ENCODE peak calls at places on chromosomes 12 and 14, in six cellular contexts. One of them, this sample, is unnamed.

GRCh38 chr12:64568313-64568712 is 42.0 kb upstream of the RASSF3 start:
- DNase-seq in A549: no peak
- DNase-seq in endothelial cell of umbilical vein: no peak
- DNase-seq in K562: peak
- DNase-seq in HepG2: no peak
- DNase-seq in H1: no peak
- DNase-seq in this sample: no peak

GRCh38 chr12:100706029-100706428 is 88.5 kb upstream of the ANO4 start:
- DNase-seq in K562: no peak
- DNase-seq in A549: no peak
- DNase-seq in HepG2: no peak
- DNase-seq in endothelial cell of umbilical vein: no peak
- DNase-seq in H1: no peak
- DNase-seq in this sample: no peak

GRCh38 chr14:69043598-69044267 is 64.6 kb upstream of the ACTN1 start:
- DNase-seq in A549: no peak
- DNase-seq in K562: no peak
- DNase-seq in H1: no peak
- DNase-seq in endothelial cell of umbilical vein: peak
- DNase-seq in HepG2: no peak
- DNase-seq in this sample: no peak

GRCh38 chr12:132489078-132489601 is 811 bp upstream of the FBRSL1 start:
- DNase-seq in endothelial cell of umbilical vein: peak
- DNase-seq in K562: peak
- DNase-seq in A549: no peak
- DNase-seq in H1: no peak
- DNase-seq in HepG2: no peak
- DNase-seq in this sample: no peak

GRCh38 chr14:38127784-38128183 is 79.9 kb upstream of the SSTR1 start:
- DNase-seq in HepG2: no peak
- DNase-seq in endothelial cell of umbilical vein: no peak
- DNase-seq in H1: no peak
- DNase-seq in A549: no peak
- DNase-seq in K562: no peak
- DNase-seq in this sample: no peak

GRCh38 chr12:117685115-117685926 is 283.5 kb downstream of the KSR2 start:
- DNase-seq in HepG2: peak
- DNase-seq in endothelial cell of umbilical vein: peak
- DNase-seq in H1: peak
- DNase-seq in K562: peak
- DNase-seq in A549: peak
- DNase-seq in this sample: peak

GRCh38 chr14:96066976-96067375 is 27.8 kb downstream of the C14orf132 start:
- DNase-seq in K562: no peak
- DNase-seq in A549: no peak
- DNase-seq in H1: no peak
- DNase-seq in HepG2: no peak
- DNase-seq in endothelial cell of umbilical vein: no peak
- DNase-seq in this sample: no peak

GRCh38 chr14:54713364-54713763 is 146.4 kb downstream of the SAMD4A start:
- DNase-seq in A549: no peak
- DNase-seq in H1: no peak
- DNase-seq in endothelial cell of umbilical vein: no peak
- DNase-seq in HepG2: no peak
- DNase-seq in K562: no peak
- DNase-seq in this sample: no peak

GRCh38 chr12:110689601-110690430 is 901 bp upstream of the HVCN1 start:
- DNase-seq in A549: no peak
- DNase-seq in endothelial cell of umbilical vein: peak
- DNase-seq in HepG2: no peak
- DNase-seq in H1: no peak
- DNase-seq in K562: peak
- DNase-seq in this sample: no peak

GRCh38 chr12:60197589-60197988 is 601.8 kb downstream of the SLC16A7 start:
- DNase-seq in A549: no peak
- DNase-seq in HepG2: no peak
- DNase-seq in K562: no peak
- DNase-seq in H1: no peak
- DNase-seq in endothelial cell of umbilical vein: peak
- DNase-seq in this sample: no peak

GRCh38 chr12:6758511-6758910 is 5.6 kb upstream of the MLF2 start:
- DNase-seq in HepG2: no peak
- DNase-seq in A549: no peak
- DNase-seq in endothelial cell of umbilical vein: no peak
- DNase-seq in H1: no peak
- DNase-seq in K562: no peak
- DNase-seq in this sample: no peak

GRCh38 chr14:96119947-96120346 is 80.8 kb downstream of the C14orf132 start:
- DNase-seq in endothelial cell of umbilical vein: no peak
- DNase-seq in A549: no peak
- DNase-seq in K562: no peak
- DNase-seq in H1: no peak
- DNase-seq in HepG2: no peak
- DNase-seq in this sample: no peak

GRCh38 chr14:93936245-93936644 is 9.1 kb downstream of the FAM181A start:
- DNase-seq in endothelial cell of umbilical vein: no peak
- DNase-seq in HepG2: no peak
- DNase-seq in A549: peak
- DNase-seq in K562: peak
- DNase-seq in H1: no peak
- DNase-seq in this sample: peak

GRCh38 chr14:80585506-80585835 is 356.1 kb downstream of the CEP128 start:
- DNase-seq in endothelial cell of umbilical vein: no peak
- DNase-seq in K562: no peak
- DNase-seq in H1: no peak
- DNase-seq in HepG2: no peak
- DNase-seq in A549: no peak
- DNase-seq in this sample: no peak

GRCh38 chr12:19892186-19892585 is 452.9 kb downstream of the AEBP2 start:
- DNase-seq in K562: no peak
- DNase-seq in H1: no peak
- DNase-seq in HepG2: no peak
- DNase-seq in endothelial cell of umbilical vein: peak
- DNase-seq in A549: no peak
- DNase-seq in this sample: no peak

GRCh38 chr12:66132408-66132807 is 1.9 kb upstream of the LLPH start:
- DNase-seq in A549: no peak
- DNase-seq in K562: no peak
- DNase-seq in HepG2: peak
- DNase-seq in H1: peak
- DNase-seq in endothelial cell of umbilical vein: peak
- DNase-seq in this sample: peak

GRCh38 chr12:132497514-132498405 is 7.8 kb downstream of the FBRSL1 start:
- DNase-seq in H1: no peak
- DNase-seq in endothelial cell of umbilical vein: no peak
- DNase-seq in HepG2: no peak
- DNase-seq in K562: no peak
- DNase-seq in A549: no peak
- DNase-seq in this sample: no peak

GRCh38 chr12:116456683-116457082 is 102.5 kb upstream of the MAP1LC3B2 start:
- DNase-seq in H1: no peak
- DNase-seq in HepG2: no peak
- DNase-seq in endothelial cell of umbilical vein: no peak
- DNase-seq in A549: no peak
- DNase-seq in K562: no peak
- DNase-seq in this sample: no peak

GRCh38 chr14:79278798-79279644 is 932.3 kb downstream of the DIO2 start:
- DNase-seq in endothelial cell of umbilical vein: peak
- DNase-seq in H1: peak
- DNase-seq in K562: no peak
- DNase-seq in A549: peak
- DNase-seq in HepG2: peak
- DNase-seq in this sample: peak

GRCh38 chr12:27277846-27278260 is 33.8 kb downstream of the STK38L start:
- DNase-seq in endothelial cell of umbilical vein: peak
- DNase-seq in HepG2: peak
- DNase-seq in H1: no peak
- DNase-seq in A549: no peak
- DNase-seq in K562: no peak
- DNase-seq in this sample: no peak
- TF ChIP-seq JUN in endothelial cell of umbilical vein: no peak
- TF ChIP-seq JUN in HepG2: no peak
- TF ChIP-seq JUN in H1: no peak
- TF ChIP-seq JUN in A549: no peak
- TF ChIP-seq JUN in K562: no peak
- TF ChIP-seq JUN in this sample: no peak

GRCh38 chr12:77190022-77190421 is 124.7 kb upstream of the E2F7 start:
- DNase-seq in A549: no peak
- DNase-seq in H1: no peak
- DNase-seq in K562: no peak
- DNase-seq in endothelial cell of umbilical vein: no peak
- DNase-seq in HepG2: no peak
- DNase-seq in this sample: no peak

DNA sequence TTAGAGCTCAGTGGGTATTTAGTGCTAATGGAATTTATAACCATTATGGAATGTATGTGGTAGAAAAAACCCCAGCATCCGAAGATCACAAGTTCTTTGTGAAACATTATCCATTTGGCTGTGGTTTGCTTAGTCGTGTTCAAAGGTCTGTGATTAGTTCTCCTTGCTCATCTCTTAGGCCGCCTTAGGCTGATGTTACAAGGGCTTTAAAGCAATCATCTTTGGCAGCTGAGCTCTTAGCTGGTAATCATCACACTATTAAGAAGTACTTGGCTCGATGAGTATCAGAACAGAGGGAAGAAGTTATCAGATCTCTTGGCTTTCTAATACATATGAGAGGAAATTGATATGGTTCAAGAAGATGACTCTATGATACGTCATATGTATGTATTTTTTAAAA is 124.1 kb upstream of the E2F7 start:
- DNase-seq in K562: no peak
- DNase-seq in endothelial cell of umbilical vein: no peak
- DNase-seq in A549: no peak
- DNase-seq in HepG2: no peak
- DNase-seq in H1: no peak
- DNase-seq in this sample: no peak
- TF ChIP-seq JUN in K562: no peak
- TF ChIP-seq JUN in endothelial cell of umbilical vein: no peak
- TF ChIP-seq JUN in A549: no peak
- TF ChIP-seq JUN in HepG2: no peak
- TF ChIP-seq JUN in H1: no peak
- TF ChIP-seq JUN in this sample: no peak

GRCh38 chr12:24027352-24027751 is 77.9 kb upstream of the SOX5 start:
- DNase-seq in endothelial cell of umbilical vein: no peak
- DNase-seq in K562: no peak
- DNase-seq in HepG2: no peak
- DNase-seq in H1: no peak
- DNase-seq in A549: no peak
- DNase-seq in this sample: no peak
- TF ChIP-seq JUN in endothelial cell of umbilical vein: no peak
- TF ChIP-seq JUN in K562: no peak
- TF ChIP-seq JUN in HepG2: no peak
- TF ChIP-seq JUN in H1: no peak
- TF ChIP-seq JUN in A549: no peak
- TF ChIP-seq JUN in this sample: no peak

DNA sequence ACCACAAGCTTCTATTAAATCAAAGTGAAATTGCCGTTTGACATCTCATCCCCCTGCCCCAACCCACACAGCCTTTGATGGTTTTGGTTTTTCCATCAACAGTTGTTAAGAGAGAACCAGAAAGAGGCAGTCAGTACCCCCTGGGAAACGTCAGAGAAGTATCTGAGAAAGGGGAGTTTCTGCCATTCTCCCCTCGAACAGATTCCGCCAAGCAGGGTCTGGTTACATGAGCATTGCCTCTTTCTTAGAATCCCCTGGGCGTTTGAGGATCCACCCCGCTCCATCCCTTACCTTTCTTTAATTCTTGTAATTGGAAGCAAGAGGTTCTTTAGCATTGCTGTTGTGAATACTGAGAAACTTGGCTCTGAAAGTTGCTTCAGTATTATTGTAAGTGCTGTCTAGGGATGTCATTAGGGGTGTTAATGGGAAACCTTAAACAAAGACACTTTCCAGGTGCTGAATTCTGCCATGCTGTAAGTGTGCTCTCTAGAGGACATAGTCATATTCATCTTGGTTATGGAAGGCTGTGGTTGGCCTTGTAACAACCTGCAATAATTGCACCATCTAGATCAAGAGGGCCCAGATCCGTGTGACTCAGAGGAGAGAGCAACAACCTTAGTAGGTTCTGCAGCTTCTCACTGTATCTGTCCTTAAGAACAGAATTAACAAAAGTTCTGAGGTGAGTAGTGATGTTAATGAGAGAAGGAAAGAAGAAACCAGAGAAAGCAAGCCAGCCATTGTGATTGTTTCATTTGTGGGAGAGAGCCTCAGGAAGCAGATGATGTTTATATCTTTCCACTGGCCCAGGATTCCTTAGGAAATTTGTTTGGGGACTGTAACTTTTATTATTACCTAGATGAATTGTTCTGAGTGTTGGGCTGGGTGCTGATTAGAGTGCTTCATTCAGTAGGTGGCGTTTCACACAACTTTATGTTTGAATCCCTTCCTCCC is 8.9 kb downstream of the TMBIM6 start:
- DNase-seq in A549: no peak
- DNase-seq in H1: no peak
- DNase-seq in K562: no peak
- DNase-seq in endothelial cell of umbilical vein: peak
- DNase-seq in HepG2: peak
- DNase-seq in this sample: no peak
- TF ChIP-seq JUN in A549: no peak
- TF ChIP-seq JUN in H1: no peak
- TF ChIP-seq JUN in K562: no peak
- TF ChIP-seq JUN in endothelial cell of umbilical vein: no peak
- TF ChIP-seq JUN in HepG2: no peak
- TF ChIP-seq JUN in this sample: no peak

This sample was measured in WTC11.